ENCODE peak calls at places on chromosomes 13 and 19, in ten cellular contexts. One of them, this sample, is unnamed.

GRCh38 chr13:35994131-35994966 is 136.8 kb downstream of the DCLK1 start:
- DNase-seq in AG09309: peak
- DNase-seq in iPS DF 6.9: no peak
- DNase-seq in stimulated activated CD4-positive, alpha-beta T cell treated with anti-CD3 and anti-CD28 coated beads, Interleukin-2, amount 100 ng/mL, for 24 hours: no peak
- DNase-seq in ELR: peak
- DNase-seq in activated effector memory CD4-positive, alpha-beta T cell treated with Interleukin-2 at 50 U/mL for 16 hours: no peak
- DNase-seq in HCT116: no peak
- DNase-seq in A172: peak
- DNase-seq in activated CD4-positive, alpha-beta T cell treated with anti-CD3 and anti-CD28 coated beads for 1 hour: no peak
- DNase-seq in H54: peak
- DNase-seq in this sample: no peak

GRCh38 chr19:21328402-21328801 is 808 bp downstream of the ZNF708 start:
- DNase-seq in AG09309: no peak
- DNase-seq in iPS DF 6.9: no peak
- DNase-seq in stimulated activated CD4-positive, alpha-beta T cell treated with anti-CD3 and anti-CD28 coated beads, Interleukin-2, amount 100 ng/mL, for 24 hours: no peak
- DNase-seq in ELR: peak
- DNase-seq in activated effector memory CD4-positive, alpha-beta T cell treated with Interleukin-2 at 50 U/mL for 16 hours: no peak
- DNase-seq in HCT116: no peak
- DNase-seq in A172: no peak
- DNase-seq in activated CD4-positive, alpha-beta T cell treated with anti-CD3 and anti-CD28 coated beads for 1 hour: no peak
- DNase-seq in H54: no peak
- DNase-seq in this sample: no peak

GRCh38 chr13:111049791-111050538 is 65.1 kb upstream of the ARHGEF7 start:
- DNase-seq in AG09309: no peak
- DNase-seq in iPS DF 6.9: no peak
- DNase-seq in stimulated activated CD4-positive, alpha-beta T cell treated with anti-CD3 and anti-CD28 coated beads, Interleukin-2, amount 100 ng/mL, for 24 hours: peak
- DNase-seq in ELR: peak
- DNase-seq in activated effector memory CD4-positive, alpha-beta T cell treated with Interleukin-2 at 50 U/mL for 16 hours: no peak
- DNase-seq in HCT116: no peak
- DNase-seq in A172: peak
- DNase-seq in activated CD4-positive, alpha-beta T cell treated with anti-CD3 and anti-CD28 coated beads for 1 hour: no peak
- DNase-seq in H54: peak
- DNase-seq in this sample: no peak

GRCh38 chr13:60572003-60572792 is 175.2 kb downstream of the TDRD3 start:
- DNase-seq in AG09309: peak
- DNase-seq in iPS DF 6.9: peak
- DNase-seq in stimulated activated CD4-positive, alpha-beta T cell treated with anti-CD3 and anti-CD28 coated beads, Interleukin-2, amount 100 ng/mL, for 24 hours: no peak
- DNase-seq in ELR: peak
- DNase-seq in activated effector memory CD4-positive, alpha-beta T cell treated with Interleukin-2 at 50 U/mL for 16 hours: no peak
- DNase-seq in HCT116: no peak
- DNase-seq in A172: peak
- DNase-seq in activated CD4-positive, alpha-beta T cell treated with anti-CD3 and anti-CD28 coated beads for 1 hour: no peak
- DNase-seq in H54: peak
- DNase-seq in this sample: no peak

GRCh38 chr19:35353635-35354034 is 4.6 kb upstream of the FFAR3 start:
- DNase-seq in AG09309: no peak
- DNase-seq in iPS DF 6.9: no peak
- DNase-seq in stimulated activated CD4-positive, alpha-beta T cell treated with anti-CD3 and anti-CD28 coated beads, Interleukin-2, amount 100 ng/mL, for 24 hours: no peak
- DNase-seq in ELR: no peak
- DNase-seq in activated effector memory CD4-positive, alpha-beta T cell treated with Interleukin-2 at 50 U/mL for 16 hours: no peak
- DNase-seq in HCT116: no peak
- DNase-seq in A172: no peak
- DNase-seq in activated CD4-positive, alpha-beta T cell treated with anti-CD3 and anti-CD28 coated beads for 1 hour: no peak
- DNase-seq in H54: no peak
- DNase-seq in this sample: no peak

GRCh38 chr13:96636310-96636709 is 358.0 kb downstream of the OXGR1 start:
- DNase-seq in AG09309: no peak
- DNase-seq in iPS DF 6.9: no peak
- DNase-seq in stimulated activated CD4-positive, alpha-beta T cell treated with anti-CD3 and anti-CD28 coated beads, Interleukin-2, amount 100 ng/mL, for 24 hours: no peak
- DNase-seq in ELR: no peak
- DNase-seq in activated effector memory CD4-positive, alpha-beta T cell treated with Interleukin-2 at 50 U/mL for 16 hours: no peak
- DNase-seq in HCT116: no peak
- DNase-seq in A172: no peak
- DNase-seq in activated CD4-positive, alpha-beta T cell treated with anti-CD3 and anti-CD28 coated beads for 1 hour: no peak
- DNase-seq in H54: no peak
- DNase-seq in this sample: no peak

GRCh38 chr19:2986951-2987491 is 9.7 kb downstream of the TLE6 start:
- DNase-seq in AG09309: no peak
- DNase-seq in iPS DF 6.9: no peak
- DNase-seq in stimulated activated CD4-positive, alpha-beta T cell treated with anti-CD3 and anti-CD28 coated beads, Interleukin-2, amount 100 ng/mL, for 24 hours: no peak
- DNase-seq in ELR: no peak
- DNase-seq in activated effector memory CD4-positive, alpha-beta T cell treated with Interleukin-2 at 50 U/mL for 16 hours: no peak
- DNase-seq in HCT116: no peak
- DNase-seq in A172: no peak
- DNase-seq in activated CD4-positive, alpha-beta T cell treated with anti-CD3 and anti-CD28 coated beads for 1 hour: no peak
- DNase-seq in H54: no peak
- DNase-seq in this sample: no peak

GRCh38 chr19:2039082-2039958 is 11.7 kb downstream of the MKNK2 start:
- DNase-seq in AG09309: no peak
- DNase-seq in iPS DF 6.9: no peak
- DNase-seq in stimulated activated CD4-positive, alpha-beta T cell treated with anti-CD3 and anti-CD28 coated beads, Interleukin-2, amount 100 ng/mL, for 24 hours: no peak
- DNase-seq in ELR: no peak
- DNase-seq in activated effector memory CD4-positive, alpha-beta T cell treated with Interleukin-2 at 50 U/mL for 16 hours: no peak
- DNase-seq in HCT116: no peak
- DNase-seq in A172: no peak
- DNase-seq in activated CD4-positive, alpha-beta T cell treated with anti-CD3 and anti-CD28 coated beads for 1 hour: no peak
- DNase-seq in H54: no peak
- DNase-seq in this sample: no peak

GRCh38 chr19:1017906-1018305 is 3.0 kb downstream of the TMEM259 start:
- DNase-seq in AG09309: no peak
- DNase-seq in iPS DF 6.9: no peak
- DNase-seq in stimulated activated CD4-positive, alpha-beta T cell treated with anti-CD3 and anti-CD28 coated beads, Interleukin-2, amount 100 ng/mL, for 24 hours: no peak
- DNase-seq in ELR: no peak
- DNase-seq in activated effector memory CD4-positive, alpha-beta T cell treated with Interleukin-2 at 50 U/mL for 16 hours: no peak
- DNase-seq in HCT116: no peak
- DNase-seq in A172: no peak
- DNase-seq in activated CD4-positive, alpha-beta T cell treated with anti-CD3 and anti-CD28 coated beads for 1 hour: no peak
- DNase-seq in H54: no peak
- DNase-seq in this sample: no peak

GRCh38 chr13:30301827-30302226 is 5.5 kb downstream of the KATNAL1 start:
- DNase-seq in AG09309: no peak
- DNase-seq in iPS DF 6.9: no peak
- DNase-seq in stimulated activated CD4-positive, alpha-beta T cell treated with anti-CD3 and anti-CD28 coated beads, Interleukin-2, amount 100 ng/mL, for 24 hours: no peak
- DNase-seq in ELR: peak
- DNase-seq in activated effector memory CD4-positive, alpha-beta T cell treated with Interleukin-2 at 50 U/mL for 16 hours: no peak
- DNase-seq in HCT116: no peak
- DNase-seq in A172: peak
- DNase-seq in activated CD4-positive, alpha-beta T cell treated with anti-CD3 and anti-CD28 coated beads for 1 hour: no peak
- DNase-seq in H54: no peak
- DNase-seq in this sample: no peak

GRCh38 chr19:17235618-17236413 is 9.8 kb downstream of the OCEL1 start:
- DNase-seq in AG09309: peak
- DNase-seq in iPS DF 6.9: no peak
- DNase-seq in stimulated activated CD4-positive, alpha-beta T cell treated with anti-CD3 and anti-CD28 coated beads, Interleukin-2, amount 100 ng/mL, for 24 hours: peak
- DNase-seq in ELR: peak
- DNase-seq in activated effector memory CD4-positive, alpha-beta T cell treated with Interleukin-2 at 50 U/mL for 16 hours: peak
- DNase-seq in HCT116: no peak
- DNase-seq in A172: no peak
- DNase-seq in activated CD4-positive, alpha-beta T cell treated with anti-CD3 and anti-CD28 coated beads for 1 hour: peak
- DNase-seq in H54: no peak
- DNase-seq in this sample: peak

GRCh38 chr19:18098891-18099622 is 1.5 kb downstream of the MAST3 start:
- DNase-seq in AG09309: no peak
- DNase-seq in iPS DF 6.9: no peak
- DNase-seq in stimulated activated CD4-positive, alpha-beta T cell treated with anti-CD3 and anti-CD28 coated beads, Interleukin-2, amount 100 ng/mL, for 24 hours: no peak
- DNase-seq in ELR: no peak
- DNase-seq in activated effector memory CD4-positive, alpha-beta T cell treated with Interleukin-2 at 50 U/mL for 16 hours: no peak
- DNase-seq in HCT116: no peak
- DNase-seq in A172: no peak
- DNase-seq in activated CD4-positive, alpha-beta T cell treated with anti-CD3 and anti-CD28 coated beads for 1 hour: no peak
- DNase-seq in H54: no peak
- DNase-seq in this sample: peak

GRCh38 chr19:39516270-39516669 is 1.3 kb downstream of the SELENOV start:
- DNase-seq in AG09309: no peak
- DNase-seq in iPS DF 6.9: no peak
- DNase-seq in stimulated activated CD4-positive, alpha-beta T cell treated with anti-CD3 and anti-CD28 coated beads, Interleukin-2, amount 100 ng/mL, for 24 hours: no peak
- DNase-seq in ELR: no peak
- DNase-seq in activated effector memory CD4-positive, alpha-beta T cell treated with Interleukin-2 at 50 U/mL for 16 hours: no peak
- DNase-seq in HCT116: no peak
- DNase-seq in A172: no peak
- DNase-seq in activated CD4-positive, alpha-beta T cell treated with anti-CD3 and anti-CD28 coated beads for 1 hour: no peak
- DNase-seq in H54: no peak
- DNase-seq in this sample: no peak

GRCh38 chr13:110301083-110301482 is 5.9 kb downstream of the COL4A1 start:
- DNase-seq in AG09309: no peak
- DNase-seq in iPS DF 6.9: no peak
- DNase-seq in stimulated activated CD4-positive, alpha-beta T cell treated with anti-CD3 and anti-CD28 coated beads, Interleukin-2, amount 100 ng/mL, for 24 hours: no peak
- DNase-seq in ELR: no peak
- DNase-seq in activated effector memory CD4-positive, alpha-beta T cell treated with Interleukin-2 at 50 U/mL for 16 hours: no peak
- DNase-seq in HCT116: no peak
- DNase-seq in A172: no peak
- DNase-seq in activated CD4-positive, alpha-beta T cell treated with anti-CD3 and anti-CD28 coated beads for 1 hour: no peak
- DNase-seq in H54: no peak
- DNase-seq in this sample: no peak

GRCh38 chr19:2699413-2700142 is 2.9 kb downstream of the GNG7 start:
- DNase-seq in AG09309: no peak
- DNase-seq in iPS DF 6.9: no peak
- DNase-seq in stimulated activated CD4-positive, alpha-beta T cell treated with anti-CD3 and anti-CD28 coated beads, Interleukin-2, amount 100 ng/mL, for 24 hours: no peak
- DNase-seq in ELR: no peak
- DNase-seq in activated effector memory CD4-positive, alpha-beta T cell treated with Interleukin-2 at 50 U/mL for 16 hours: no peak
- DNase-seq in HCT116: no peak
- DNase-seq in A172: no peak
- DNase-seq in activated CD4-positive, alpha-beta T cell treated with anti-CD3 and anti-CD28 coated beads for 1 hour: no peak
- DNase-seq in H54: no peak
- DNase-seq in this sample: no peak

GRCh38 chr13:112065521-112065866 is 1.5 kb upstream of the SOX1 start:
- DNase-seq in AG09309: no peak
- DNase-seq in iPS DF 6.9: no peak
- DNase-seq in stimulated activated CD4-positive, alpha-beta T cell treated with anti-CD3 and anti-CD28 coated beads, Interleukin-2, amount 100 ng/mL, for 24 hours: no peak
- DNase-seq in ELR: no peak
- DNase-seq in activated effector memory CD4-positive, alpha-beta T cell treated with Interleukin-2 at 50 U/mL for 16 hours: no peak
- DNase-seq in HCT116: no peak
- DNase-seq in A172: no peak
- DNase-seq in activated CD4-positive, alpha-beta T cell treated with anti-CD3 and anti-CD28 coated beads for 1 hour: no peak
- DNase-seq in H54: no peak
- DNase-seq in this sample: no peak

GRCh38 chr13:107066355-107066754 is 498.4 kb upstream of the ARGLU1 start:
- DNase-seq in AG09309: no peak
- DNase-seq in iPS DF 6.9: no peak
- DNase-seq in stimulated activated CD4-positive, alpha-beta T cell treated with anti-CD3 and anti-CD28 coated beads, Interleukin-2, amount 100 ng/mL, for 24 hours: no peak
- DNase-seq in ELR: no peak
- DNase-seq in activated effector memory CD4-positive, alpha-beta T cell treated with Interleukin-2 at 50 U/mL for 16 hours: no peak
- DNase-seq in HCT116: no peak
- DNase-seq in A172: no peak
- DNase-seq in activated CD4-positive, alpha-beta T cell treated with anti-CD3 and anti-CD28 coated beads for 1 hour: no peak
- DNase-seq in H54: no peak
- DNase-seq in this sample: no peak

GRCh38 chr19:24033308-24033961 is 53.6 kb upstream of the ZNF254 start:
- DNase-seq in AG09309: peak
- DNase-seq in iPS DF 6.9: peak
- DNase-seq in stimulated activated CD4-positive, alpha-beta T cell treated with anti-CD3 and anti-CD28 coated beads, Interleukin-2, amount 100 ng/mL, for 24 hours: peak
- DNase-seq in ELR: peak
- DNase-seq in activated effector memory CD4-positive, alpha-beta T cell treated with Interleukin-2 at 50 U/mL for 16 hours: peak
- DNase-seq in HCT116: peak
- DNase-seq in A172: peak
- DNase-seq in activated CD4-positive, alpha-beta T cell treated with anti-CD3 and anti-CD28 coated beads for 1 hour: peak
- DNase-seq in H54: peak
- DNase-seq in this sample: peak

GRCh38 chr13:68048802-68049359 is 818.7 kb upstream of the PCDH9 start:
- DNase-seq in AG09309: no peak
- DNase-seq in iPS DF 6.9: no peak
- DNase-seq in stimulated activated CD4-positive, alpha-beta T cell treated with anti-CD3 and anti-CD28 coated beads, Interleukin-2, amount 100 ng/mL, for 24 hours: no peak
- DNase-seq in ELR: no peak
- DNase-seq in activated effector memory CD4-positive, alpha-beta T cell treated with Interleukin-2 at 50 U/mL for 16 hours: no peak
- DNase-seq in HCT116: no peak
- DNase-seq in A172: no peak
- DNase-seq in activated CD4-positive, alpha-beta T cell treated with anti-CD3 and anti-CD28 coated beads for 1 hour: no peak
- DNase-seq in H54: no peak
- DNase-seq in this sample: no peak

GRCh38 chr19:6209680-6210079 is 70.1 kb downstream of the MLLT1 start:
- DNase-seq in AG09309: no peak
- DNase-seq in iPS DF 6.9: no peak
- DNase-seq in stimulated activated CD4-positive, alpha-beta T cell treated with anti-CD3 and anti-CD28 coated beads, Interleukin-2, amount 100 ng/mL, for 24 hours: no peak
- DNase-seq in ELR: no peak
- DNase-seq in activated effector memory CD4-positive, alpha-beta T cell treated with Interleukin-2 at 50 U/mL for 16 hours: no peak
- DNase-seq in HCT116: no peak
- DNase-seq in A172: no peak
- DNase-seq in activated CD4-positive, alpha-beta T cell treated with anti-CD3 and anti-CD28 coated beads for 1 hour: no peak
- DNase-seq in H54: no peak
- DNase-seq in this sample: no peak

GRCh38 chr13:99126821-99127220 is 73.8 kb upstream of the UBAC2 start:
- DNase-seq in AG09309: no peak
- DNase-seq in iPS DF 6.9: no peak
- DNase-seq in stimulated activated CD4-positive, alpha-beta T cell treated with anti-CD3 and anti-CD28 coated beads, Interleukin-2, amount 100 ng/mL, for 24 hours: no peak
- DNase-seq in ELR: no peak
- DNase-seq in activated effector memory CD4-positive, alpha-beta T cell treated with Interleukin-2 at 50 U/mL for 16 hours: no peak
- DNase-seq in HCT116: no peak
- DNase-seq in A172: no peak
- DNase-seq in activated CD4-positive, alpha-beta T cell treated with anti-CD3 and anti-CD28 coated beads for 1 hour: no peak
- DNase-seq in H54: no peak
- DNase-seq in this sample: no peak

GRCh38 chr19:31421856-31422255 is 72.6 kb upstream of the TSHZ3 start:
- DNase-seq in AG09309: no peak
- DNase-seq in iPS DF 6.9: no peak
- DNase-seq in stimulated activated CD4-positive, alpha-beta T cell treated with anti-CD3 and anti-CD28 coated beads, Interleukin-2, amount 100 ng/mL, for 24 hours: no peak
- DNase-seq in ELR: no peak
- DNase-seq in activated effector memory CD4-positive, alpha-beta T cell treated with Interleukin-2 at 50 U/mL for 16 hours: no peak
- DNase-seq in HCT116: no peak
- DNase-seq in A172: no peak
- DNase-seq in activated CD4-positive, alpha-beta T cell treated with anti-CD3 and anti-CD28 coated beads for 1 hour: no peak
- DNase-seq in H54: no peak
- DNase-seq in this sample: no peak

GRCh38 chr19:21463449-21464105 is 41.8 kb upstream of the ZNF429 start:
- DNase-seq in AG09309: no peak
- DNase-seq in iPS DF 6.9: peak
- DNase-seq in stimulated activated CD4-positive, alpha-beta T cell treated with anti-CD3 and anti-CD28 coated beads, Interleukin-2, amount 100 ng/mL, for 24 hours: peak
- DNase-seq in ELR: no peak
- DNase-seq in activated effector memory CD4-positive, alpha-beta T cell treated with Interleukin-2 at 50 U/mL for 16 hours: no peak
- DNase-seq in HCT116: no peak
- DNase-seq in A172: no peak
- DNase-seq in activated CD4-positive, alpha-beta T cell treated with anti-CD3 and anti-CD28 coated beads for 1 hour: no peak
- DNase-seq in H54: no peak
- DNase-seq in this sample: no peak

GRCh38 chr13:105291987-105292386 is 1243.5 kb downstream of the EFNB2 start:
- DNase-seq in AG09309: no peak
- DNase-seq in iPS DF 6.9: no peak
- DNase-seq in stimulated activated CD4-positive, alpha-beta T cell treated with anti-CD3 and anti-CD28 coated beads, Interleukin-2, amount 100 ng/mL, for 24 hours: no peak
- DNase-seq in ELR: no peak
- DNase-seq in activated effector memory CD4-positive, alpha-beta T cell treated with Interleukin-2 at 50 U/mL for 16 hours: no peak
- DNase-seq in HCT116: no peak
- DNase-seq in A172: no peak
- DNase-seq in activated CD4-positive, alpha-beta T cell treated with anti-CD3 and anti-CD28 coated beads for 1 hour: no peak
- DNase-seq in H54: no peak
- DNase-seq in this sample: no peak

GRCh38 chr19:6018786-6019185 is 40.8 kb upstream of the RANBP3 start:
- DNase-seq in AG09309: no peak
- DNase-seq in iPS DF 6.9: no peak
- DNase-seq in stimulated activated CD4-positive, alpha-beta T cell treated with anti-CD3 and anti-CD28 coated beads, Interleukin-2, amount 100 ng/mL, for 24 hours: no peak
- DNase-seq in ELR: no peak
- DNase-seq in activated effector memory CD4-positive, alpha-beta T cell treated with Interleukin-2 at 50 U/mL for 16 hours: no peak
- DNase-seq in HCT116: no peak
- DNase-seq in A172: no peak
- DNase-seq in activated CD4-positive, alpha-beta T cell treated with anti-CD3 and anti-CD28 coated beads for 1 hour: no peak
- DNase-seq in H54: no peak
- DNase-seq in this sample: no peak

GRCh38 chr13:63472736-63473135 is 2057.1 kb upstream of the PCDH20 start:
- DNase-seq in AG09309: no peak
- DNase-seq in iPS DF 6.9: no peak
- DNase-seq in stimulated activated CD4-positive, alpha-beta T cell treated with anti-CD3 and anti-CD28 coated beads, Interleukin-2, amount 100 ng/mL, for 24 hours: no peak
- DNase-seq in ELR: no peak
- DNase-seq in activated effector memory CD4-positive, alpha-beta T cell treated with Interleukin-2 at 50 U/mL for 16 hours: no peak
- DNase-seq in HCT116: no peak
- DNase-seq in A172: no peak
- DNase-seq in activated CD4-positive, alpha-beta T cell treated with anti-CD3 and anti-CD28 coated beads for 1 hour: no peak
- DNase-seq in H54: no peak
- DNase-seq in this sample: no peak

GRCh38 chr19:4829001-4829712 is 2.4 kb downstream of the TICAM1 start:
- DNase-seq in AG09309: no peak
- DNase-seq in iPS DF 6.9: no peak
- DNase-seq in stimulated activated CD4-positive, alpha-beta T cell treated with anti-CD3 and anti-CD28 coated beads, Interleukin-2, amount 100 ng/mL, for 24 hours: no peak
- DNase-seq in ELR: no peak
- DNase-seq in activated effector memory CD4-positive, alpha-beta T cell treated with Interleukin-2 at 50 U/mL for 16 hours: no peak
- DNase-seq in HCT116: no peak
- DNase-seq in A172: no peak
- DNase-seq in activated CD4-positive, alpha-beta T cell treated with anti-CD3 and anti-CD28 coated beads for 1 hour: no peak
- DNase-seq in H54: no peak
- DNase-seq in this sample: no peak

GRCh38 chr13:27775943-27776342 is 16.3 kb upstream of the GSX1 start:
- DNase-seq in AG09309: no peak
- DNase-seq in iPS DF 6.9: no peak
- DNase-seq in stimulated activated CD4-positive, alpha-beta T cell treated with anti-CD3 and anti-CD28 coated beads, Interleukin-2, amount 100 ng/mL, for 24 hours: no peak
- DNase-seq in ELR: no peak
- DNase-seq in activated effector memory CD4-positive, alpha-beta T cell treated with Interleukin-2 at 50 U/mL for 16 hours: no peak
- DNase-seq in HCT116: no peak
- DNase-seq in A172: no peak
- DNase-seq in activated CD4-positive, alpha-beta T cell treated with anti-CD3 and anti-CD28 coated beads for 1 hour: no peak
- DNase-seq in H54: no peak
- DNase-seq in this sample: no peak